ENCODE peak calls at places on chromosome 14, in six cellular contexts. A is AG10803, E is lower leg skin, K is mucosa of descending colon, O is PC-3, R is tibial nerve. Q is an unnamed sample.

GRCh38 chr14:26841920-26842741 is 244.3 kb upstream of the NOVA1 start:
- DNase-seq in K (peak; percentile 30), E (peak; percentile 82), A (peak; percentile 99), O (peak; percentile 98), R (peak; percentile 87), Q (peak; percentile 99)

GRCh38 chr14:72715215-72715909 is 178.5 kb downstream of the DPF3 start:
- DNase-seq in A (no peak), E (no peak), R (no peak), K (no peak), O (no peak), Q (no peak)

GRCh38 chr14:104238424-104239184 is 100.2 kb downstream of the KIF26A start:
- DNase-seq in R (no peak), O (no peak), K (no peak), A (no peak), E (no peak), Q (no peak)

GRCh38 chr14:92482621-92483319 is 30.8 kb upstream of the RIN3 start:
- DNase-seq in A (no peak), E (no peak), O (no peak), K (no peak), R (no peak), Q (no peak)

GRCh38 chr14:67806228-67806627 is 10.2 kb downstream of the ZFYVE26 start:
- DNase-seq in K (no peak), E (no peak), A (peak; percentile 50), O (no peak), R (no peak), Q (no peak)

GRCh38 chr14:64772394-64772950 is 68.2 kb downstream of the PLEKHG3 start:
- DNase-seq in O (no peak), R (no peak), E (no peak), K (no peak), A (no peak), Q (no peak)

GRCh38 chr14:67971627-67972625 is 152.3 kb downstream of the RAD51B start:
- DNase-seq in E (no peak), A (no peak), R (no peak), O (peak; percentile 84), K (no peak), Q (peak; percentile 57)

GRCh38 chr14:25250516-25250915 is 200.6 kb upstream of the STXBP6 start:
- DNase-seq in K (no peak), O (no peak), R (no peak), A (no peak), E (no peak), Q (no peak)

GRCh38 chr14:73264896-73265720 is 27.8 kb downstream of the PAPLN start:
- DNase-seq in O (no peak), R (no peak), E (no peak), A (no peak), K (no peak), Q (no peak)

GRCh38 chr14:61178226-61179060 is 102.7 kb downstream of the TMEM30B start:
- DNase-seq in O (peak; percentile 99), E (no peak), K (no peak), A (peak; percentile 96), R (no peak), Q (peak; percentile 95)

GRCh38 chr14:31439554-31439953 is 17.8 kb downstream of the DTD2 start:
- DNase-seq in A (peak; percentile 63), R (no peak), K (no peak), E (no peak), O (no peak), Q (peak; percentile 80)

GRCh38 chr14:55867726-55868125 is 250.5 kb upstream of the PELI2 start:
- DNase-seq in O (peak; percentile 80), A (no peak), R (no peak), E (no peak), K (no peak), Q (peak; percentile 20)

GRCh38 chr14:69685217-69685616 is 73.8 kb downstream of the SUSD6 start:
- DNase-seq in E (peak; percentile 48), R (no peak), O (peak; percentile 77), K (no peak), A (no peak), Q (no peak)

GRCh38 chr14:61940669-61941420 is 178.6 kb downstream of the SNAPC1 start:
- DNase-seq in R (no peak), O (no peak), A (no peak), K (no peak), E (no peak), Q (no peak)

GRCh38 chr14:104037903-104038302 is 47.6 kb upstream of the ASPG start:
- DNase-seq in A (no peak), K (no peak), R (no peak), E (no peak), O (no peak), Q (no peak)

GRCh38 chr14:97838986-97839385 is 1041.8 kb downstream of the VRK1 start:
- DNase-seq in A (no peak), E (no peak), K (no peak), O (no peak), R (no peak), Q (no peak)

GRCh38 chr14:37596790-37597189 is 1.4 kb downstream of the TTC6 start:
- DNase-seq in R (no peak), E (no peak), A (no peak), K (no peak), O (peak; percentile 21), Q (no peak)

GRCh38 chr14:37598973-37599526 is 3.6 kb downstream of the TTC6 start:
- DNase-seq in E (no peak), R (no peak), A (no peak), K (no peak), O (no peak), Q (no peak)

GRCh38 chr14:37595809-37596595 is 573 bp downstream of the TTC6 start:
- DNase-seq in R (no peak), E (no peak), K (peak; percentile 89), A (no peak), O (peak; percentile 98), Q (no peak)

GRCh38 chr14:37598085-37598972 is 2.9 kb downstream of the TTC6 start:
- DNase-seq in O (peak; percentile 75), A (no peak), R (no peak), E (no peak), K (peak; percentile 76), Q (no peak)

DNA sequence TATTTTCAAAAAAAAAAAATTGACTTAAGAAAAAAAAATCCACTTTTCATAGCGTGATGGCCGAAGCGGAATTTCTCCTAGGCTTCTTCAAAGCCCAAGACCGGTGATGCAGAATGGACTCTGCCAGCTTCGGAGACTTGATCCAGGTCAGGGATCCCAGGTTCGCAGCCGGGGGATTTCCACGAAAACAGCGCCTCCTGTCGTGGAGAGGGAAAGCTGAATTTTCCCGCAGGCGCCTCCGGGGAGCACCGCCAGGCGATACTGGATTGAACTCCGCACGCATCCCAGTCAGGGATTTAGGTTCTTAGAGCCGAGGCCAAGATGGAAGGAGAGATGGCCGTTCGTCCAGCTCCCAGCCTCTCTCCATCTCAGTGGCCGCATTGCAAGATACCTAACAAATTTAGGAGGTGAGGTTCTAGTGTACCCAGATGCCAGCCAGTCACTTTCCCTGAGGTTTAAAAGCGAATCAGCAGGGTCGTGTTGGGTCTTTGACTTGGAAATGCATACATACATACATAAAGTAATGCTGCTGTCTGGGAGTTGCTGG is 2.2 kb downstream of the TTC6 start:
- DNase-seq in A (peak; percentile 10), R (no peak), K (peak; percentile 69), O (peak; percentile 90), E (no peak), Q (no peak)
- H3K4me3 ChIP-seq in A (no peak overlapping the region), R (no peak overlapping the region), K (no peak overlapping the region), O (peak overlapping the region; percentile 93), E (no peak overlapping the region), Q (no peak overlapping the region)

GRCh38 chr14:94439453-94440057 is 13.0 kb downstream of the SERPINA11 start:
- DNase-seq in E (no peak), R (no peak), K (no peak), O (no peak), A (no peak), Q (no peak)
- TF ChIP-seq CTCF in E (no peak), R (no peak), K (no peak), O (no peak), A (no peak), Q (peak; percentile 8)

GRCh38 chr14:66493750-66494149 is 7.6 kb downstream of the CCDC196 start:
- DNase-seq in O (no peak), R (no peak), E (no peak), K (no peak), A (no peak), Q (no peak)

GRCh38 chr14:66496911-66497310 is 10.7 kb downstream of the CCDC196 start:
- DNase-seq in A (no peak), E (no peak), O (no peak), K (peak; percentile 18), R (no peak), Q (no peak)

GRCh38 chr14:66501592-66501991 is 6.4 kb upstream of the GPHN start:
- DNase-seq in A (no peak), R (no peak), E (no peak), K (no peak), O (no peak), Q (no peak)

GRCh38 chr14:66495214-66496098 is 9.3 kb downstream of the CCDC196 start:
- DNase-seq in A (peak; percentile 75), R (peak; percentile 39), K (peak; percentile 71), O (peak; percentile 70), E (peak; percentile 34), Q (peak; percentile 81)

DNA sequence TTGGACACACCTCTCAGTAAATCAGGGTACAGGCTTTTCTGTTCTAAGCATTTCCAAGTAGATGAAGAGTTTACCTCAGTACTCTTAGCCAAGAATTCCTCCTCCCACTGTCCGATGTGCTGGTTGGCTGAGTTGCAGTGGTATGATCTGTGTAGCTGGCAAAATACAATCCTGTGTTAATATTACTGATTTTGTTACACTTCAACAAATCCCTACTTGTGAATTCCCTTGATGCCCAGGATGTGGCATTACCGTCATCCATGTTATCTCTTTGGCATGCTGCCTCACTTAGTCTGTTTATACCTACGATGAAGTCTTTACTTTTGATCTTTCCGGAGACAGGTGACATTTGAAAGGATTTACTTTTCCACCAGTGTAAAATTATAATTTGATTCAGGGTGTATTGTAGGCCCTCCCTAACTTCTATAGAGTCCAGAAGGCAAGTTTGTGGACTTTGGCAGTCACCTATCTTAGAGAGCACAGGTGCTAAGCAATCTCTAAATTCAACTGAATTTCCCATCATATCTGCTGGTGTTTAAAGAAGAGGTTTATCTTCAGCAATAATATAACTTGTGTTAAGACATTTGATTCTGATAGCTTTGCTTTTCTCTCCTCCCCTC is 10.1 kb downstream of the CCDC196 start:
- DNase-seq in O (no peak), K (peak; percentile 50), E (no peak), R (no peak), A (no peak), Q (peak; percentile 12)
- H3K4me3 ChIP-seq in O (no peak overlapping the region), K (no peak overlapping the region), E (no peak overlapping the region), R (no peak overlapping the region), A (no peak overlapping the region), Q (no peak overlapping the region)

DNA sequence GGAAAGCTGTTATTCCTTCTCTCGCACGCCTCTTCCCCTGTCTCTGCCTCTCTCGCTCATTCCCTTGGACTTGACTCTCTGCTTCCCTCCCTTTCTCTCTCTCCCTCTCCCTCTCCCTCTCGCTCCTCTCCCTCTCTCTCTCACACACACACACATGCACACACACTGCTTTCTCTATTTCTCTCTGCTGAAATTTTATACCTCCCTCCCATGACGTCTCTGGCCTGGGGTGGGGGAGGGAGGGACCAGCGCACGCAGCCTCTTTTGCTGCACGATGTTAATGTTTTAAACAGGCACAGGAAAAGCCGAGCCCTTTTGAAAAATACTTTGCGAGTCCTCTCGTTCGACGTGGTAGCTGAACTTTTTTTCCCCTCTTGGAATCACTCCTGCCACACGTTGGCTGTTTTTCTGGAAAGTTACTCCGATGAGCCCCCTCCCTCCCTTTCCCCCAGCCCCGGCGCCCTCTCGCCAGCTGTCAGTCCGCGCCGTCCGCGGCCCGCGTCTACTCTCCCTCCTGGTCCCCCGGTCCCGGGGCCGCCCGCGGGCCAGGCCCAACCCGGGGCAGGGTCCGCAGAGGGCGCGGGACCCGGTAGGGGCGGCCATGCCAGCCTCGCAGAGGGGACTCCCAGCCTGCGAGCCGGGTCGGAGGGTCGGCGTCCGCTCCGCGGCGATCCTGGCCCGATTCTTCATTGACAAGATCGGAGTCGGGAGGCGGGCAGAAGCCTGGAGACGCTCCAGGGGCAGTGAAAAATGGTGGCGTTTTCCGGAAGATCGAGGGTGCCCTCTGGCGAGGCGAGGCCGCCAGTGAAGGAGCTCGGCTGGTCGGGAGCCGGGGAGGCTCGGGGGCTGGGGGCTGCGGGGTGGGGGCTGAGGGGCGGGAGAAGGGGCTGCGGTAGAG is at the start of gene TGFB3:
- DNase-seq in K (peak; percentile 90), E (peak; percentile 79), R (peak; percentile 87), O (peak; percentile 84), A (peak; percentile 92), Q (peak; percentile 94)
- TF ChIP-seq CTCF in K (peak; percentile 47), E (no peak), R (peak; percentile 75), O (peak; percentile 51), A (peak; percentile 61), Q (peak; percentile 78)